ENCODE peak calls at places on chromosomes 16 and 17, in six cellular contexts. W is GDM1; X is fibroblast of lung; S is stimulated activated CD4-positive, alpha-beta T cell treated with anti-CD3 and anti-CD28 coated beads, Interleukin-12 subunit alpha, Interleukin-12 subunit beta, amount 100 ng/mL, for 24 hours; Q is cardiac muscle cell; C is C1 segment of cervical spinal cord. O is an unnamed sample.

GRCh38 chr16:4936991-4937781 is at the start of gene PPL:
- DNase-seq in W (no peak), X (no peak), S (no peak), Q (no peak), C (no peak), O (peak; percentile 94)

GRCh38 chr17:21241564-21241963 is 11.6 kb downstream of the NATD1 start:
- DNase-seq in W (no peak), X (no peak), S (no peak), Q (no peak), C (no peak), O (no peak)

GRCh38 chr17:1055751-1056645 is 59.1 kb downstream of the TIMM22 start:
- DNase-seq in W (no peak), X (peak; percentile 44), S (peak; percentile 6), Q (peak; percentile 66), C (peak; percentile 35), O (peak; percentile 95)

GRCh38 chr17:633641-634091 is 81.0 kb downstream of the VPS53 start:
- DNase-seq in W (no peak), X (peak; percentile 91), S (no peak), Q (peak; percentile 57), C (no peak), O (peak; percentile 15)

GRCh38 chr17:28646039-28646754 is 1.2 kb upstream of the BLTP2 start:
- DNase-seq in W (no peak), X (no peak), S (no peak), Q (no peak), C (no peak), O (no peak)

GRCh38 chr17:2071421-2072281 is 16.7 kb downstream of the HIC1 start:
- DNase-seq in W (no peak), X (peak; percentile 76), S (no peak), Q (peak; percentile 80), C (no peak), O (no peak)

GRCh38 chr16:81214745-81215166 is 23.7 kb upstream of the BCO1 start:
- DNase-seq in W (no peak), X (no peak), S (no peak), Q (peak; percentile 48), C (no peak), O (peak; percentile 78)

GRCh38 chr17:70492368-70492767 is 323.0 kb downstream of the KCNJ2 start:
- DNase-seq in W (no peak), X (no peak), S (no peak), Q (no peak), C (no peak), O (no peak)

GRCh38 chr17:63956296-63956920 is 16.3 kb downstream of the SCN4A start:
- DNase-seq in W (no peak), X (peak; percentile 44), S (no peak), Q (no peak), C (no peak), O (no peak)

GRCh38 chr16:500699-501098 is 26.8 kb upstream of the CAPN15 start:
- DNase-seq in W (no peak), X (no peak), S (no peak), Q (no peak), C (no peak), O (no peak)

GRCh38 chr17:6638046-6638908 is 2.2 kb downstream of the KIAA0753 start:
- DNase-seq in W (no peak), X (no peak), S (no peak), Q (no peak), C (no peak), O (no peak)

GRCh38 chr16:22372882-22373661 is 1.3 kb downstream of the CDR2 start:
- DNase-seq in W (no peak), X (no peak), S (no peak), Q (no peak), C (no peak), O (no peak)

GRCh38 chr17:30942311-30943079 is 20.8 kb downstream of the ADAP2 start:
- DNase-seq in W (no peak), X (peak; percentile 53), S (no peak), Q (no peak), C (no peak), O (no peak)

GRCh38 chr17:45573915-45574314 is 83.4 kb upstream of the PLEKHM1 start:
- DNase-seq in W (no peak), X (peak; percentile 19), S (no peak), Q (no peak), C (no peak), O (no peak)

GRCh38 chr17:45300060-45300751 is 16.6 kb downstream of the MAP3K14 start:
- DNase-seq in W (no peak), X (no peak), S (no peak), Q (no peak), C (no peak), O (no peak)

GRCh38 chr17:40035162-40035559 is 19.0 kb downstream of the MED24 start:
- DNase-seq in W (no peak), X (peak; percentile 25), S (no peak), Q (peak; percentile 67), C (no peak), O (peak; percentile 95)

GRCh38 chr16:2183671-2184070 is 12.7 kb downstream of the CASKIN1 start:
- DNase-seq in W (no peak), X (no peak), S (no peak), Q (no peak), C (no peak), O (no peak)